ENCODE peak calls at places on chromosomes 13 and 19, in six cellular contexts. L, N, W, E, Z and B are unnamed samples.

GRCh38 chr19:35852029-35852780 is at the start of gene NPHS1:
- DNase-seq in W (no peak), N (no peak), Z (no peak), E (no peak), L (no peak), B (no peak)

GRCh38 chr13:100674363-100674847 is at the start of gene TMTC4:
- DNase-seq in E (no peak), Z (no peak), W (no peak), L (no peak), N (no peak), B (no peak)

GRCh38 chr19:7921302-7921954 is 1.3 kb downstream of the SNAPC2 start:
- DNase-seq in L (no peak), E (no peak), N (no peak), W (no peak), Z (no peak), B (no peak)

GRCh38 chr13:97388385-97388784 is 45.6 kb upstream of the RAP2A start:
- DNase-seq in E (no peak), N (no peak), Z (no peak), W (no peak), L (no peak), B (no peak)

GRCh38 chr19:39052846-39053245 is 20.5 kb upstream of the FBXO27 start:
- DNase-seq in Z (no peak), E (no peak), L (no peak), N (no peak), W (no peak), B (no peak)

GRCh38 chr13:21675095-21676007 is 4.5 kb downstream of the FGF9 start:
- DNase-seq in N (peak; percentile 63), L (no peak), E (no peak), W (peak; percentile 9), Z (peak; percentile 89), B (no peak)

GRCh38 chr19:38743394-38744297 is 628 bp downstream of the CAPN12 start:
- DNase-seq in Z (no peak), W (no peak), N (no peak), E (no peak), L (no peak), B (no peak)

GRCh38 chr13:96473463-96474157 is 383.7 kb downstream of the HS6ST3 start:
- DNase-seq in N (no peak), W (no peak), E (no peak), L (no peak), Z (no peak), B (no peak)

GRCh38 chr19:16521715-16522289 is 20.4 kb downstream of the CHERP start:
- DNase-seq in L (no peak), E (no peak), Z (no peak), W (no peak), N (no peak), B (no peak)

GRCh38 chr19:42091300-42092266 is 15.6 kb downstream of the ZNF574 start:
- DNase-seq in Z (no peak), E (no peak), N (no peak), L (no peak), W (no peak), B (peak; percentile 49)